ENCODE peak calls at places on chromosomes 4 and X, in ten cellular contexts. N is HCT116, T is Karpas-422, K is GM23248, U is SK-N-SH, W is GM23338, D is hepatocyte, E is PC-3, G is PC-9, Y is MM.1S. S is an unnamed sample.
A peak's percentile ranks its signal among the peaks of the same experiment; 100 is the strongest.

GRCh38 chr4:8162625-8163024 is 4.0 kb upstream of the ABLIM2 start:
- DNase-seq in N (no peak), T (peak; percentile 56), K (no peak), U (no peak), W (no peak), D (no peak), E (no peak), G (no peak), Y (no peak), S (peak; percentile 91)

GRCh38 chr4:2763511-2763967 is 7.4 kb upstream of the TNIP2 start:
- DNase-seq in N (no peak), T (no peak), K (peak; percentile 84), U (peak; percentile 22), W (peak; percentile 61), D (no peak), E (no peak), G (no peak), Y (no peak), S (no peak)

GRCh38 chr4:76809594-76810305 is 88.2 kb downstream of the SOWAHB start:
- DNase-seq in N (no peak), T (no peak), K (peak; percentile 64), U (no peak), W (no peak), D (no peak), E (no peak), G (no peak), Y (no peak), S (no peak)

GRCh38 chr4:74671074-74671698 is 123.1 kb downstream of the BTC start:
- DNase-seq in N (peak; percentile 70), T (peak; percentile 71), K (peak; percentile 86), U (peak; percentile 7), W (peak; percentile 81), D (peak; percentile 85), E (peak; percentile 90), G (peak; percentile 61), Y (peak; percentile 64), S (peak; percentile 15)

GRCh38 chrX:40108084-40108958 is 10.6 kb upstream of the BCOR start:
- DNase-seq in N (no peak), T (no peak), K (peak; percentile 74), U (no peak), W (peak; percentile 50), D (peak; percentile 82), E (peak; percentile 62), G (no peak), Y (no peak), S (no peak)

GRCh38 chrX:33447285-33447684 is 235.9 kb upstream of the DMD start:
- DNase-seq in N (no peak), T (no peak), K (no peak), U (no peak), W (no peak), D (no peak), E (no peak), G (no peak), Y (no peak), S (no peak)

GRCh38 chr4:140109626-140110213 is 44.3 kb downstream of the MAML3 start:
- DNase-seq in N (no peak), T (no peak), K (no peak), U (peak; percentile 50), W (no peak), D (no peak), E (no peak), G (no peak), Y (no peak), S (no peak)

GRCh38 chr4:3634281-3635089 is 102.3 kb upstream of the LRPAP1 start:
- DNase-seq in N (no peak), T (no peak), K (no peak), U (no peak), W (no peak), D (no peak), E (no peak), G (no peak), Y (no peak), S (no peak)

GRCh38 chrX:88425739-88426138 is 321.3 kb upstream of the CPXCR1 start:
- DNase-seq in N (no peak), T (peak; percentile 64), K (peak; percentile 2), U (no peak), W (peak; percentile 5), D (peak; percentile 32), E (peak; percentile 53), G (no peak), Y (peak; percentile 44), S (no peak)

GRCh38 chr4:125322363-125322730 is 7.6 kb downstream of the FAT4 start:
- DNase-seq in N (no peak), T (no peak), K (peak; percentile 61), U (no peak), W (no peak), D (no peak), E (peak; percentile 19), G (no peak), Y (no peak), S (no peak)

GRCh38 chrX:122565952-122566351 is 618.1 kb upstream of the GRIA3 start:
- DNase-seq in N (peak; percentile 7), T (no peak), K (peak; percentile 93), U (peak; percentile 22), W (no peak), D (peak; percentile 18), E (peak; percentile 72), G (no peak), Y (no peak), S (no peak)

GRCh38 chr4:112284662-112285411 is 867 bp downstream of the TIFA start:
- DNase-seq in N (no peak), T (peak; percentile 69), K (peak; percentile 50), U (peak; percentile 64), W (no peak), D (no peak), E (peak; percentile 31), G (peak; percentile 16), Y (peak; percentile 30), S (peak; percentile 52)

GRCh38 chrX:22192419-22193086 is 80.2 kb upstream of the CBLL2 start:
- DNase-seq in N (peak; percentile 36), T (peak; percentile 82), K (peak; percentile 62), U (peak; percentile 47), W (peak; percentile 73), D (peak; percentile 75), E (peak; percentile 78), G (peak; percentile 43), Y (peak; percentile 43), S (peak; percentile 25)

GRCh38 chr4:173845580-173845979 is 315.6 kb upstream of the HAND2 start:
- DNase-seq in N (no peak), T (no peak), K (no peak), U (no peak), W (no peak), D (no peak), E (no peak), G (no peak), Y (no peak), S (no peak)

GRCh38 chrX:129654652-129655546 is at the start of gene APLN:
- DNase-seq in N (no peak), T (peak; percentile 58), K (peak; percentile 68), U (peak; percentile 80), W (peak; percentile 56), D (peak; percentile 60), E (peak; percentile 45), G (peak; percentile 38), Y (peak; percentile 15), S (no peak)

GRCh38 chrX:103215768-103216085 is 819 bp downstream of the BEX4 start:
- DNase-seq in N (no peak), T (no peak), K (no peak), U (peak; percentile 80), W (no peak), D (no peak), E (no peak), G (no peak), Y (no peak), S (no peak)

GRCh38 chrX:101655540-101655939 is 4.1 kb downstream of the ARMCX2 start:
- DNase-seq in N (no peak), T (peak; percentile 42), K (no peak), U (no peak), W (no peak), D (no peak), E (no peak), G (no peak), Y (no peak), S (no peak)

GRCh38 chr4:51963871-51964513 is 56.2 kb downstream of the LRRC66 start:
- DNase-seq in N (no peak), T (no peak), K (no peak), U (no peak), W (peak; percentile 6), D (no peak), E (no peak), G (no peak), Y (no peak), S (no peak)

GRCh38 chr4:122917731-122918130 is 4.7 kb downstream of the NUDT6 start:
- DNase-seq in N (no peak), T (no peak), K (peak; percentile 41), U (no peak), W (no peak), D (no peak), E (peak; percentile 15), G (no peak), Y (no peak), S (no peak)

GRCh38 chr4:184406915-184407314 is 67.4 kb downstream of the IRF2 start:
- DNase-seq in N (no peak), T (no peak), K (no peak), U (no peak), W (no peak), D (no peak), E (no peak), G (no peak), Y (no peak), S (peak; percentile 21)
- H3K4me1 ChIP-seq in N (no peaks in the 10 kb centered on the region), T (peaks cover 30% of the 10 kb centered on the region), K (peaks cover 10% of the 10 kb centered on the region), U (peaks cover 22% of the 10 kb centered on the region), W (peaks cover 27% of the 10 kb centered on the region), D (peaks cover 7% of the 10 kb centered on the region), E (peaks cover 14% of the 10 kb centered on the region), G (no peaks in the 10 kb centered on the region), Y (peaks cover 78% of the 10 kb centered on the region), S (peaks cover 37% of the 10 kb centered on the region)

DNA sequence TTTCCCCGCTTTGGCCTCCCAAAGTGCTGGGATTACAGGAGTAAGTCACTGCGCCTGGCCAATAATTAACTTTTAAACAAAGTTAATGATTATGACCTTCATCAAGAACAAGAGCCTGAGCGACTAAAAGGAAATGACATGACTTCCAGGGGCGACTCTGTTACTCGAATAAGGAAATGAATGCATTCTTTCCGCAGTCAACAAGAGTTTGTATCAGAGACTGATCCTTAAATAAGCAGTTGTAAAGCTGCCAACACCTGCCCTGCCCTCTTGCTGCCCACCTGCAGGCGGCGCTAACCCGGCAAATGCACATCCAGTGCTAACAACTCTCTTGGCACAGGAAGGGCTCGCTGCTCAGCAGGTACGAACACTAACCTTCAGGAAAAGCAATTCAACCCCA is 27.3 kb downstream of the WDR1 start:
- DNase-seq in N (no peak), T (peak; percentile 44), K (peak; percentile 39), U (no peak), W (peak; percentile 64), D (peak; percentile 80), E (peak; percentile 19), G (no peak), Y (no peak), S (no peak)
- H3K9me2 ChIP-seq in N (no peaks in the 10 kb centered on the region), T (no peaks in the 10 kb centered on the region), K (no peaks in the 10 kb centered on the region), U (no peaks in the 10 kb centered on the region), W (no peaks in the 10 kb centered on the region), D (no peaks in the 10 kb centered on the region), E (no peaks in the 10 kb centered on the region), G (no peaks in the 10 kb centered on the region), Y (no peaks in the 10 kb centered on the region), S (no peaks in the 10 kb centered on the region)

GRCh38 chrX:38847903-38848230 is 46.6 kb downstream of the MID1IP1 start:
- DNase-seq in N (no peak), T (no peak), K (no peak), U (no peak), W (no peak), D (no peak), E (no peak), G (no peak), Y (no peak), S (no peak)
- H2AFZ ChIP-seq in N (no peak overlapping the region), T (no peak overlapping the region), K (no peak overlapping the region), U (no peak overlapping the region), W (no peak overlapping the region), D (no peak overlapping the region), E (no peak overlapping the region), G (no peak overlapping the region), Y (no peak overlapping the region), S (no peak overlapping the region)

GRCh38 chr4:30760560-30760959 is 40.4 kb downstream of the PCDH7 start:
- DNase-seq in N (no peak), T (no peak), K (no peak), U (no peak), W (no peak), D (no peak), E (no peak), G (no peak), Y (no peak), S (no peak)
- H3K4me1 ChIP-seq in N (peaks cover 97% of the 10 kb centered on the region), T (no peaks in the 10 kb centered on the region), K (peaks cover 15% of the 10 kb centered on the region), U (no peaks in the 10 kb centered on the region), W (no peaks in the 10 kb centered on the region), D (peaks cover 12% of the 10 kb centered on the region), E (peaks cover 35% of the 10 kb centered on the region), G (peaks cover 36% of the 10 kb centered on the region), Y (peaks cover 10% of the 10 kb centered on the region), S (no peaks in the 10 kb centered on the region)